ENCODE peak calls at places on chromosomes 11 and 22, in six cellular contexts. W is lung microvascular endothelial cell; N is tibial artery; J is SK-N-DZ; C is activated CD4-positive, CD25-positive, alpha-beta regulatory T cell; T is stimulated activated CD4-positive, alpha-beta T cell treated with anti-CD3 and anti-CD28 coated beads, TNF-alpha, amount 100 ng/mL, for 48 hours. G is an unnamed sample.

GRCh38 chr11:117473692-117474091 is 146.0 kb downstream of the CEP164 start:
- DNase-seq in W (no peak), N (no peak), J (no peak), C (no peak), T (no peak), G (no peak)

GRCh38 chr22:20319041-20319744 is 667 bp downstream of the DGCR6L start:
- DNase-seq in W (peak; percentile 25), N (no peak), J (peak; percentile 47), C (no peak), T (no peak), G (no peak)

GRCh38 chr22:19761500-19762314 is 1.1 kb downstream of the TBX1 start:
- DNase-seq in W (no peak), N (no peak), J (no peak), C (no peak), T (no peak), G (no peak)

GRCh38 chr11:67178878-67179277 is 59.8 kb downstream of the KDM2A start:
- DNase-seq in W (no peak), N (no peak), J (no peak), C (no peak), T (no peak), G (no peak)

GRCh38 chr22:44437493-44438015 is 60.5 kb downstream of the RTL6 start:
- DNase-seq in W (no peak), N (no peak), J (no peak), C (no peak), T (no peak), G (no peak)

GRCh38 chr11:126318642-126319373 is 14.9 kb downstream of the DCPS start:
- DNase-seq in W (peak; percentile 70), N (peak; percentile 62), J (no peak), C (no peak), T (no peak), G (no peak)

GRCh38 chr11:47378011-47378835 is at the start of gene SPI1:
- DNase-seq in W (no peak), N (peak; percentile 69), J (no peak), C (no peak), T (no peak), G (peak; percentile 49)

GRCh38 chr22:46769191-46769675 is 6.8 kb downstream of the TBC1D22A start:
- DNase-seq in W (no peak), N (no peak), J (no peak), C (no peak), T (no peak), G (no peak)

GRCh38 chr22:37221424-37222336 is 9.4 kb upstream of the SSTR3 start:
- DNase-seq in W (no peak), N (no peak), J (no peak), C (no peak), T (no peak), G (no peak)

GRCh38 chr11:6022954-6023353 is 7.6 kb downstream of the OR56A1 start:
- DNase-seq in W (peak; percentile 66), N (no peak), J (peak; percentile 9), C (no peak), T (no peak), G (no peak)

GRCh38 chr22:38415561-38416321 is 39.3 kb downstream of the KCNJ4 start:
- DNase-seq in W (no peak), N (no peak), J (peak; percentile 41), C (no peak), T (no peak), G (no peak)

GRCh38 chr22:35314161-35314942 is 14.7 kb downstream of the TOM1 start:
- DNase-seq in W (no peak), N (no peak), J (no peak), C (no peak), T (no peak), G (peak; percentile 73)

GRCh38 chr11:23226331-23226909 is 366.1 kb upstream of the CCDC179 start:
- DNase-seq in W (no peak), N (no peak), J (no peak), C (no peak), T (no peak), G (no peak)

GRCh38 chr11:133997556-133997955 is 40.8 kb upstream of the IGSF9B start:
- DNase-seq in W (no peak), N (no peak), J (no peak), C (no peak), T (no peak), G (no peak)

GRCh38 chr11:78704811-78705210 is 130.1 kb upstream of the NARS2 start:
- DNase-seq in W (no peak), N (no peak), J (no peak), C (no peak), T (no peak), G (no peak)

GRCh38 chr11:18203723-18204122 is 31.1 kb downstream of the MRGPRX4 start:
- DNase-seq in W (peak; percentile 35), N (no peak), J (peak; percentile 26), C (no peak), T (no peak), G (no peak)

GRCh38 chr11:133047036-133047800 is 485.1 kb downstream of the OPCML start:
- DNase-seq in W (no peak), N (no peak), J (no peak), C (no peak), T (no peak), G (no peak)

GRCh38 chr11:43681543-43681942 is 1.0 kb downstream of the HSD17B12 start:
- DNase-seq in W (peak; percentile 32), N (no peak), J (peak; percentile 29), C (no peak), T (no peak), G (no peak)

GRCh38 chr22:38069372-38070249 is 12.4 kb downstream of the PICK1 start:
- DNase-seq in W (peak; percentile 50), N (peak; percentile 87), J (peak; percentile 33), C (no peak), T (no peak), G (peak; percentile 29)

GRCh38 chr11:70547821-70548670 is 149.7 kb downstream of the CTTN start:
- DNase-seq in W (no peak), N (no peak), J (no peak), C (no peak), T (no peak), G (peak; percentile 51)

GRCh38 chr11:68379216-68379615 is 66.8 kb downstream of the LRP5 start:
- DNase-seq in W (peak; percentile 56), N (no peak), J (no peak), C (no peak), T (no peak), G (no peak)

GRCh38 chr11:26696330-26696729 is 25.5 kb downstream of the SLC5A12 start:
- DNase-seq in W (no peak), N (no peak), J (no peak), C (no peak), T (no peak), G (no peak)

GRCh38 chr22:33650244-33650643 is 270.0 kb downstream of the LARGE1 start:
- DNase-seq in W (no peak), N (no peak), J (no peak), C (no peak), T (no peak), G (no peak)

GRCh38 chr22:44266811-44267760 is 45.7 kb downstream of the SHISAL1 start:
- DNase-seq in W (no peak), N (no peak), J (no peak), C (no peak), T (no peak), G (no peak)

GRCh38 chr11:77111277-77111676 is 8.6 kb downstream of the OMP start:
- DNase-seq in W (peak; percentile 39), N (no peak), J (no peak), C (no peak), T (no peak), G (no peak)

GRCh38 chr11:19508166-19508565 is 204.5 kb upstream of the NAV2 start:
- DNase-seq in W (peak; percentile 31), N (no peak), J (no peak), C (no peak), T (no peak), G (peak; percentile 27)

GRCh38 chr11:134530826-134531225 is 118.8 kb upstream of the B3GAT1 start:
- DNase-seq in W (no peak), N (no peak), J (no peak), C (no peak), T (no peak), G (peak; percentile 4)

GRCh38 chr22:30889268-30889995 is 79.1 kb downstream of the MORC2 start:
- DNase-seq in W (no peak), N (peak; percentile 13), J (no peak), C (no peak), T (no peak), G (no peak)

GRCh38 chr11:20563871-20564270 is 35.5 kb upstream of the SLC6A5 start:
- DNase-seq in W (no peak), N (no peak), J (no peak), C (no peak), T (no peak), G (no peak)

GRCh38 chr11:111331711-111332479 is 33.5 kb downstream of the POU2AF3 start:
- DNase-seq in W (no peak), N (no peak), J (peak; percentile 21), C (no peak), T (no peak), G (no peak)

GRCh38 chr22:30882974-30883533 is 85.5 kb downstream of the MORC2 start:
- DNase-seq in W (no peak), N (no peak), J (no peak), C (no peak), T (no peak), G (no peak)

GRCh38 chr22:44026630-44027511 is 2.8 kb downstream of the PARVB start:
- DNase-seq in W (peak; percentile 91), N (peak; percentile 84), J (no peak), C (no peak), T (peak; percentile 32), G (peak; percentile 59)

GRCh38 chr11:102730036-102730815 is 5.5 kb upstream of the MMP8 start:
- DNase-seq in W (peak; percentile 95), N (no peak), J (no peak), C (no peak), T (no peak), G (no peak)

GRCh38 chr11:45045692-45046471 is 95.2 kb upstream of the TP53I11 start:
- DNase-seq in W (peak; percentile 63), N (peak; percentile 74), J (no peak), C (no peak), T (no peak), G (no peak)

GRCh38 chr11:606245-606644 is 9.5 kb downstream of the IRF7 start:
- DNase-seq in W (peak; percentile 32), N (no peak), J (no peak), C (no peak), T (no peak), G (no peak)

GRCh38 chr22:33400061-33400840 is 342.1 kb upstream of the SYN3 start:
- DNase-seq in W (no peak), N (no peak), J (no peak), C (no peak), T (no peak), G (no peak)

G was measured in colonic mucosa.